ENCODE peak calls at places on chromosome 15, in nine cellular contexts. One of them, this sample, is unnamed.

GRCh38 chr15:52810346-52810745 is 20.2 kb upstream of the ONECUT1 start:
- DNase-seq in SJSA1: no peak
- DNase-seq in sigmoid colon: no peak
- DNase-seq in A673: no peak
- DNase-seq in CD4-positive, alpha-beta T cell: no peak
- DNase-seq in aorta: no peak
- DNase-seq in OCI-LY7: no peak
- DNase-seq in left ventricle myocardium inferior: no peak
- DNase-seq in HCT116: no peak
- DNase-seq in this sample: no peak

GRCh38 chr15:56758770-56759449 is 25.6 kb upstream of the ZNF280D start:
- DNase-seq in SJSA1: no peak
- DNase-seq in sigmoid colon: no peak
- DNase-seq in A673: peak
- DNase-seq in CD4-positive, alpha-beta T cell: no peak
- DNase-seq in aorta: no peak
- DNase-seq in OCI-LY7: no peak
- DNase-seq in left ventricle myocardium inferior: no peak
- DNase-seq in HCT116: no peak
- DNase-seq in this sample: no peak

GRCh38 chr15:64029111-64029510 is 17.2 kb downstream of the DAPK2 start:
- DNase-seq in SJSA1: no peak
- DNase-seq in sigmoid colon: no peak
- DNase-seq in A673: no peak
- DNase-seq in CD4-positive, alpha-beta T cell: no peak
- DNase-seq in aorta: no peak
- DNase-seq in OCI-LY7: no peak
- DNase-seq in left ventricle myocardium inferior: no peak
- DNase-seq in HCT116: no peak
- DNase-seq in this sample: no peak

GRCh38 chr15:97504031-97504430 is 456.5 kb upstream of the ARRDC4 start:
- DNase-seq in SJSA1: no peak
- DNase-seq in sigmoid colon: no peak
- DNase-seq in A673: peak
- DNase-seq in CD4-positive, alpha-beta T cell: no peak
- DNase-seq in aorta: no peak
- DNase-seq in OCI-LY7: no peak
- DNase-seq in left ventricle myocardium inferior: no peak
- DNase-seq in HCT116: no peak
- DNase-seq in this sample: no peak

GRCh38 chr15:25408428-25408827 is 30.4 kb downstream of the UBE3A start:
- DNase-seq in SJSA1: no peak
- DNase-seq in sigmoid colon: no peak
- DNase-seq in A673: no peak
- DNase-seq in CD4-positive, alpha-beta T cell: no peak
- DNase-seq in aorta: no peak
- DNase-seq in OCI-LY7: no peak
- DNase-seq in left ventricle myocardium inferior: no peak
- DNase-seq in HCT116: no peak
- DNase-seq in this sample: no peak

GRCh38 chr15:39444729-39445470 is 136.0 kb upstream of the THBS1 start:
- DNase-seq in SJSA1: no peak
- DNase-seq in sigmoid colon: peak
- DNase-seq in A673: no peak
- DNase-seq in CD4-positive, alpha-beta T cell: no peak
- DNase-seq in aorta: no peak
- DNase-seq in OCI-LY7: no peak
- DNase-seq in left ventricle myocardium inferior: no peak
- DNase-seq in HCT116: no peak
- DNase-seq in this sample: no peak

GRCh38 chr15:57367556-57367955 is 8.7 kb upstream of the CGNL1 start:
- DNase-seq in SJSA1: no peak
- DNase-seq in sigmoid colon: no peak
- DNase-seq in A673: no peak
- DNase-seq in CD4-positive, alpha-beta T cell: no peak
- DNase-seq in aorta: no peak
- DNase-seq in OCI-LY7: no peak
- DNase-seq in left ventricle myocardium inferior: no peak
- DNase-seq in HCT116: no peak
- DNase-seq in this sample: no peak

GRCh38 chr15:75702431-75702830 is 10.2 kb downstream of the CSPG4 start:
- DNase-seq in SJSA1: no peak
- DNase-seq in sigmoid colon: no peak
- DNase-seq in A673: no peak
- DNase-seq in CD4-positive, alpha-beta T cell: no peak
- DNase-seq in aorta: no peak
- DNase-seq in OCI-LY7: no peak
- DNase-seq in left ventricle myocardium inferior: no peak
- DNase-seq in HCT116: no peak
- DNase-seq in this sample: no peak

GRCh38 chr15:52735231-52736089 is 54.7 kb downstream of the ONECUT1 start:
- DNase-seq in SJSA1: peak
- DNase-seq in sigmoid colon: peak
- DNase-seq in A673: peak
- DNase-seq in CD4-positive, alpha-beta T cell: peak
- DNase-seq in aorta: no peak
- DNase-seq in OCI-LY7: peak
- DNase-seq in left ventricle myocardium inferior: no peak
- DNase-seq in HCT116: peak
- DNase-seq in this sample: peak

GRCh38 chr15:69086427-69087205 is 72.1 kb downstream of the NOX5 start:
- DNase-seq in SJSA1: no peak
- DNase-seq in sigmoid colon: no peak
- DNase-seq in A673: no peak
- DNase-seq in CD4-positive, alpha-beta T cell: no peak
- DNase-seq in aorta: no peak
- DNase-seq in OCI-LY7: no peak
- DNase-seq in left ventricle myocardium inferior: no peak
- DNase-seq in HCT116: no peak
- DNase-seq in this sample: no peak

GRCh38 chr15:69085325-69086081 is 71.0 kb downstream of the NOX5 start:
- DNase-seq in SJSA1: peak
- DNase-seq in sigmoid colon: no peak
- DNase-seq in A673: no peak
- DNase-seq in CD4-positive, alpha-beta T cell: no peak
- DNase-seq in aorta: no peak
- DNase-seq in OCI-LY7: no peak
- DNase-seq in left ventricle myocardium inferior: no peak
- DNase-seq in HCT116: no peak
- DNase-seq in this sample: no peak

GRCh38 chr15:69082041-69082502 is 67.6 kb downstream of the NOX5 start:
- DNase-seq in SJSA1: no peak
- DNase-seq in sigmoid colon: peak
- DNase-seq in A673: peak
- DNase-seq in CD4-positive, alpha-beta T cell: no peak
- DNase-seq in aorta: no peak
- DNase-seq in OCI-LY7: no peak
- DNase-seq in left ventricle myocardium inferior: no peak
- DNase-seq in HCT116: no peak
- DNase-seq in this sample: no peak

GRCh38 chr15:69082556-69082955 is 68.1 kb downstream of the NOX5 start:
- DNase-seq in SJSA1: no peak
- DNase-seq in sigmoid colon: no peak
- DNase-seq in A673: peak
- DNase-seq in CD4-positive, alpha-beta T cell: no peak
- DNase-seq in aorta: no peak
- DNase-seq in OCI-LY7: no peak
- DNase-seq in left ventricle myocardium inferior: no peak
- DNase-seq in HCT116: no peak
- DNase-seq in this sample: no peak

DNA sequence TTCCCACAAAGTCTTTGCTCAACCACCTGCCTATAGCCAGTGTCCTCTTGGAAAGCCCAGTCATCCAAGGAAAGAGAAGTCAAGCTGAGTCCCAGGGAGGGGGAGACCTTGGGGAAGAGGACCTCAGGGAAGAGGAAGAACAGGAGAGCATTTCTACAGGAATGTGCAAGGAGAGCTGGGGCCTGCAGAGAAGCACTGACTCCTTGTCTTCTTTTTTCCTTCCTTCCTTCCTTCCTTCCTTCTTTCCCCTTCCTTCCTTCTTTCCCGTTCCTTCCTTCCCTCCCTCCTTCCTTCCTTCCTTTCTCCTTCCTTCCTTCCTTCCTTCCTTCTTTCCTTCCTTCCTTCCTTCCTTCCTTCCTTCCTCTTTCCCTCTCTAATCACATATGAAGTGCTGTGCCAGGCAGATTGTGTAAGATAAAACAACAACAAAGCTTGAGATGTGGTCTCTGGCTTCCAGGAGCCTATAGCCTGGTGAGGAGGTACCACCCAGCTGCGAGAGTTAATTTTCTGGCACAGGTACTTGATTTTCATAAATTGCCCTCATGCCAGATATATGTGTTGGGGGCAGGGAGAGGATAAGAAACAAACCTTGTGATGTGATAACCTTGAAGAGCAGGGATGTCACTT is 70.0 kb downstream of the NOX5 start:
- DNase-seq in SJSA1: no peak
- DNase-seq in sigmoid colon: no peak
- DNase-seq in A673: peak
- DNase-seq in CD4-positive, alpha-beta T cell: no peak
- DNase-seq in aorta: no peak
- DNase-seq in OCI-LY7: no peak
- DNase-seq in left ventricle myocardium inferior: no peak
- DNase-seq in HCT116: no peak
- DNase-seq in this sample: no peak
- H3K27ac ChIP-seq in SJSA1: no peak
- H3K27ac ChIP-seq in sigmoid colon: no peak
- H3K27ac ChIP-seq in A673: peak
- H3K27ac ChIP-seq in CD4-positive, alpha-beta T cell: no peak
- H3K27ac ChIP-seq in aorta: no peak
- H3K27ac ChIP-seq in OCI-LY7: no peak
- H3K27ac ChIP-seq in left ventricle myocardium inferior: peak
- H3K27ac ChIP-seq in HCT116: no peak
- H3K27ac ChIP-seq in this sample: no peak

GRCh38 chr15:48644498-48644826 is 1.0 kb downstream of the FBN1 start:
- DNase-seq in SJSA1: peak
- DNase-seq in sigmoid colon: peak
- DNase-seq in A673: peak
- DNase-seq in CD4-positive, alpha-beta T cell: no peak
- DNase-seq in aorta: no peak
- DNase-seq in OCI-LY7: no peak
- DNase-seq in left ventricle myocardium inferior: peak
- DNase-seq in HCT116: no peak
- DNase-seq in this sample: no peak

GRCh38 chr15:48642795-48643194 is 2.7 kb downstream of the FBN1 start:
- DNase-seq in SJSA1: no peak
- DNase-seq in sigmoid colon: no peak
- DNase-seq in A673: peak
- DNase-seq in CD4-positive, alpha-beta T cell: no peak
- DNase-seq in aorta: no peak
- DNase-seq in OCI-LY7: no peak
- DNase-seq in left ventricle myocardium inferior: no peak
- DNase-seq in HCT116: no peak
- DNase-seq in this sample: no peak

GRCh38 chr15:48643236-48643635 is 2.3 kb downstream of the FBN1 start:
- DNase-seq in SJSA1: no peak
- DNase-seq in sigmoid colon: no peak
- DNase-seq in A673: no peak
- DNase-seq in CD4-positive, alpha-beta T cell: no peak
- DNase-seq in aorta: no peak
- DNase-seq in OCI-LY7: no peak
- DNase-seq in left ventricle myocardium inferior: no peak
- DNase-seq in HCT116: no peak
- DNase-seq in this sample: no peak

GRCh38 chr15:48644827-48645557 is 517 bp downstream of the FBN1 start:
- DNase-seq in SJSA1: peak
- DNase-seq in sigmoid colon: peak
- DNase-seq in A673: peak
- DNase-seq in CD4-positive, alpha-beta T cell: no peak
- DNase-seq in aorta: peak
- DNase-seq in OCI-LY7: no peak
- DNase-seq in left ventricle myocardium inferior: peak
- DNase-seq in HCT116: no peak
- DNase-seq in this sample: no peak

GRCh38 chr15:48643776-48644497 is 1.6 kb downstream of the FBN1 start:
- DNase-seq in SJSA1: no peak
- DNase-seq in sigmoid colon: no peak
- DNase-seq in A673: no peak
- DNase-seq in CD4-positive, alpha-beta T cell: no peak
- DNase-seq in aorta: no peak
- DNase-seq in OCI-LY7: no peak
- DNase-seq in left ventricle myocardium inferior: no peak
- DNase-seq in HCT116: no peak
- DNase-seq in this sample: no peak
- H3K27ac ChIP-seq in SJSA1: peak
- H3K27ac ChIP-seq in sigmoid colon: peak
- H3K27ac ChIP-seq in A673: peak
- H3K27ac ChIP-seq in CD4-positive, alpha-beta T cell: no peak
- H3K27ac ChIP-seq in aorta: peak
- H3K27ac ChIP-seq in OCI-LY7: no peak
- H3K27ac ChIP-seq in left ventricle myocardium inferior: peak
- H3K27ac ChIP-seq in HCT116: no peak
- H3K27ac ChIP-seq in this sample: peak

DNA sequence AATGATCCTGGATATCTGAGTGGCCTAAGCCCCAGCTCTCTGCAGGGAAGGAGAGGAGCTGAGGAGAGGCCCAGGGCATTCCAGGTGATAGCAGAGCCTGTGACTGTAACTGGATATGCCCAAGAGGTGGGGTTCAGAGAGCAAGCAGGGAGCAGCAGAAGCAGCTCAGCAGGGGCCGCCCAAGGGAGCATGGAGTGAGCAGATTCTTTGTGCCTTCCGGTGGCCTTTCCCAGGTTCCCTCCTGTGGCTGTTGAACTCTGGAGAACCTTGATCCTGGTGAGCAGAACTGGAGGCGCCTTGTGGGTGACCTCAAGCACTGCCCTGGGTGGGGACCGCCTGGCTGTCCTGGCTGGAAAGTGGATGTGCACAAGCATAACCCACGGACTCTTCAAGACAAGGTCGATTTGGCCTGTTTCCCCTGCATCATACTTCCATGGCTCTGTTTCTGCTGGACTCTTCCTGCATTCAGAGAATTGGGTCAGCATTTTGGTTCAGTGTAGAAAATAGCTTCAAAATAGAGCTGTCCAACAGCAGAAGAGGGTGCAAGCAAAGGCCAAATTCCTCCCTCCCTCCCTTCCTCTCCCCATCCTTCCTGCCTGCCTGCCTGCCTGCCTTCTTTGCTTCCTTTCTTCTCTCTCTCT is 76.1 kb downstream of the ARNT2 start:
- DNase-seq in SJSA1: no peak
- DNase-seq in sigmoid colon: no peak
- DNase-seq in A673: no peak
- DNase-seq in CD4-positive, alpha-beta T cell: no peak
- DNase-seq in aorta: peak
- DNase-seq in OCI-LY7: no peak
- DNase-seq in left ventricle myocardium inferior: no peak
- DNase-seq in HCT116: no peak
- DNase-seq in this sample: no peak
- H3K27ac ChIP-seq in SJSA1: peak
- H3K27ac ChIP-seq in sigmoid colon: peak
- H3K27ac ChIP-seq in A673: no peak
- H3K27ac ChIP-seq in CD4-positive, alpha-beta T cell: no peak
- H3K27ac ChIP-seq in aorta: peak
- H3K27ac ChIP-seq in OCI-LY7: no peak
- H3K27ac ChIP-seq in left ventricle myocardium inferior: peak
- H3K27ac ChIP-seq in HCT116: no peak
- H3K27ac ChIP-seq in this sample: peak

GRCh38 chr15:101433396-101433795 is 56.1 kb downstream of the PCSK6 start:
- DNase-seq in SJSA1: no peak
- DNase-seq in sigmoid colon: no peak
- DNase-seq in A673: no peak
- DNase-seq in CD4-positive, alpha-beta T cell: no peak
- DNase-seq in aorta: no peak
- DNase-seq in OCI-LY7: no peak
- DNase-seq in left ventricle myocardium inferior: no peak
- DNase-seq in HCT116: no peak
- DNase-seq in this sample: no peak
- H3K27ac ChIP-seq in SJSA1: no peak
- H3K27ac ChIP-seq in sigmoid colon: no peak
- H3K27ac ChIP-seq in A673: no peak
- H3K27ac ChIP-seq in CD4-positive, alpha-beta T cell: no peak
- H3K27ac ChIP-seq in aorta: no peak
- H3K27ac ChIP-seq in OCI-LY7: no peak
- H3K27ac ChIP-seq in left ventricle myocardium inferior: no peak
- H3K27ac ChIP-seq in HCT116: no peak
- H3K27ac ChIP-seq in this sample: no peak